ENCODE peak calls at places on chromosomes 4 and X, in eight cellular contexts. One of them, this sample, is unnamed.

GRCh38 chr4:183798249-183798920 is 106.7 kb upstream of the STOX2 start:
- DNase-seq in IMR-90: no peak
- DNase-seq in WERI-Rb-1: peak; percentile 33
- DNase-seq in naive thymus-derived CD4-positive, alpha-beta T cell: no peak
- DNase-seq in testis: peak; percentile 33
- DNase-seq in heart right ventricle: no peak
- DNase-seq in vagina: no peak
- DNase-seq in cardiac muscle cell: peak; percentile 44
- DNase-seq in this sample: no peak

GRCh38 chr4:64539234-64539849 is 130.1 kb upstream of the TECRL start:
- DNase-seq in IMR-90: peak; percentile 49
- DNase-seq in WERI-Rb-1: peak; percentile 67
- DNase-seq in naive thymus-derived CD4-positive, alpha-beta T cell: no peak
- DNase-seq in testis: peak; percentile 68
- DNase-seq in heart right ventricle: no peak
- DNase-seq in vagina: no peak
- DNase-seq in cardiac muscle cell: peak; percentile 80
- DNase-seq in this sample: peak; percentile 3

GRCh38 chrX:17160971-17161370 is 214.0 kb upstream of the NHS start:
- DNase-seq in IMR-90: no peak
- DNase-seq in WERI-Rb-1: no peak
- DNase-seq in naive thymus-derived CD4-positive, alpha-beta T cell: no peak
- DNase-seq in testis: no peak
- DNase-seq in heart right ventricle: no peak
- DNase-seq in vagina: no peak
- DNase-seq in cardiac muscle cell: no peak
- DNase-seq in this sample: peak; percentile 7

GRCh38 chr4:46594658-46595057 is 204.7 kb upstream of the GABRA2 start:
- DNase-seq in IMR-90: no peak
- DNase-seq in WERI-Rb-1: no peak
- DNase-seq in naive thymus-derived CD4-positive, alpha-beta T cell: no peak
- DNase-seq in testis: no peak
- DNase-seq in heart right ventricle: no peak
- DNase-seq in vagina: no peak
- DNase-seq in cardiac muscle cell: no peak
- DNase-seq in this sample: no peak

GRCh38 chr4:139617702-139618490 is 47.7 kb upstream of the MGST2 start:
- DNase-seq in IMR-90: no peak
- DNase-seq in WERI-Rb-1: no peak
- DNase-seq in naive thymus-derived CD4-positive, alpha-beta T cell: no peak
- DNase-seq in testis: no peak
- DNase-seq in heart right ventricle: no peak
- DNase-seq in vagina: no peak
- DNase-seq in cardiac muscle cell: no peak
- DNase-seq in this sample: no peak

GRCh38 chr4:2024683-2025082 is 15.9 kb upstream of the NELFA start:
- DNase-seq in IMR-90: no peak
- DNase-seq in WERI-Rb-1: no peak
- DNase-seq in naive thymus-derived CD4-positive, alpha-beta T cell: no peak
- DNase-seq in testis: no peak
- DNase-seq in heart right ventricle: no peak
- DNase-seq in vagina: no peak
- DNase-seq in cardiac muscle cell: no peak
- DNase-seq in this sample: peak; percentile 19

GRCh38 chr4:135365065-135365464 is 1163.5 kb upstream of the PABPC4L start:
- DNase-seq in IMR-90: peak; percentile 67
- DNase-seq in WERI-Rb-1: no peak
- DNase-seq in naive thymus-derived CD4-positive, alpha-beta T cell: no peak
- DNase-seq in testis: no peak
- DNase-seq in heart right ventricle: no peak
- DNase-seq in vagina: no peak
- DNase-seq in cardiac muscle cell: no peak
- DNase-seq in this sample: peak; percentile 0

GRCh38 chrX:137565921-137566745 is at the start of gene ZIC3:
- DNase-seq in IMR-90: no peak
- DNase-seq in WERI-Rb-1: no peak
- DNase-seq in naive thymus-derived CD4-positive, alpha-beta T cell: no peak
- DNase-seq in testis: peak; percentile 79
- DNase-seq in heart right ventricle: peak; percentile 66
- DNase-seq in vagina: no peak
- DNase-seq in cardiac muscle cell: peak; percentile 83
- DNase-seq in this sample: peak; percentile 6

GRCh38 chrX:264634-265455 is 16.3 kb upstream of the PLCXD1 start:
- DNase-seq in IMR-90: no peak
- DNase-seq in WERI-Rb-1: peak; percentile 3
- DNase-seq in naive thymus-derived CD4-positive, alpha-beta T cell: no peak
- DNase-seq in testis: no peak
- DNase-seq in heart right ventricle: no peak
- DNase-seq in vagina: no peak
- DNase-seq in cardiac muscle cell: no peak
- DNase-seq in this sample: peak; percentile 28

GRCh38 chrX:9844936-9845573 is 58.8 kb downstream of the SHROOM2 start:
- DNase-seq in IMR-90: no peak
- DNase-seq in WERI-Rb-1: no peak
- DNase-seq in naive thymus-derived CD4-positive, alpha-beta T cell: no peak
- DNase-seq in testis: no peak
- DNase-seq in heart right ventricle: no peak
- DNase-seq in vagina: no peak
- DNase-seq in cardiac muscle cell: no peak
- DNase-seq in this sample: no peak

GRCh38 chr4:6694177-6694901 is 661 bp downstream of the S100P start:
- DNase-seq in IMR-90: no peak
- DNase-seq in WERI-Rb-1: no peak
- DNase-seq in naive thymus-derived CD4-positive, alpha-beta T cell: no peak
- DNase-seq in testis: no peak
- DNase-seq in heart right ventricle: no peak
- DNase-seq in vagina: no peak
- DNase-seq in cardiac muscle cell: no peak
- DNase-seq in this sample: no peak
- H3K4me3 ChIP-seq in IMR-90: no peak overlapping the region
- H3K4me3 ChIP-seq in WERI-Rb-1: no peak overlapping the region
- H3K4me3 ChIP-seq in naive thymus-derived CD4-positive, alpha-beta T cell: peak overlapping the region; percentile 16
- H3K4me3 ChIP-seq in testis: no peak overlapping the region
- H3K4me3 ChIP-seq in heart right ventricle: no peak overlapping the region
- H3K4me3 ChIP-seq in vagina: no peak overlapping the region
- H3K4me3 ChIP-seq in cardiac muscle cell: no peak overlapping the region
- H3K4me3 ChIP-seq in this sample: no peak overlapping the region

DNA sequence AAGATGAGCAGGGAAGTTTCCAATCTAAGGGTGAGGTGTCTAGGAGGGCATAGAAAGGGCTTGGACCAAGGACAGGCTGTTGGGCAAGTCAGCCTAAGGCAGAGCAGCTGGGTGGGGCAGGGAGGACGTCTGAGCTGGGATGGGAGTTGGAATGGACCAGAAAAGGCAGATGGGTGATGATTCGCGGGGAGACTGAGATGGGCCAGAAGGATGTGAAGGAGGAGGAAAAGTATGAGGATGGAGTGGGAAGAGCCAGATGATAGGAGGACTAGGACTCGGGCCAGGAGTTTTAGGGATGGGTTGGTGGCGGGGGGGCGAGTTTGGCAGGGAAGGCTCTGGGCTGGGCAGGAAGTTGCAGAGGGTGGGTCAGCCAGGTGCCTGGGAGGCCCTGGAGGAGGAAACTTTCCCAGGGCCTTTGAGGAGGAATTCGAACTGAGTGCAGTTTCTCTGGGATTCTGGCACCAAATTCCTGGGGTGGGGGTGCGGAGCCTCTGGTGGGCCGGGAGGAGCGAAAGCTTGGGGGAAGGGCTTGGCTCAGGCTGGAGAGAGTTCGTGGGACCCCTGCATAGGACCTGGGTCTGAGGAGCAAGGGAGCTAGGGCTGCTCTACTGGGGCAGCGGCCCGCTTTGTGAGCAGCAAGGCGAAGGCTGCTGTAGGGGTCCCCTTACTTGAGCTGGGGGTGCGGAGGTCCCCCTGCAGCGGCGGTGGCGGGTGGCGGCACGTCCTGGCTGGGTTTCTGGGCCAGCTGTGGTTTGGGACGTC is 8.7 kb upstream of the TIMP1 start:
- DNase-seq in IMR-90: peak; percentile 73
- DNase-seq in WERI-Rb-1: no peak
- DNase-seq in naive thymus-derived CD4-positive, alpha-beta T cell: no peak
- DNase-seq in testis: peak; percentile 58
- DNase-seq in heart right ventricle: peak; percentile 55
- DNase-seq in vagina: no peak
- DNase-seq in cardiac muscle cell: peak; percentile 75
- DNase-seq in this sample: no peak
- H3K4me3 ChIP-seq in IMR-90: no peak overlapping the region
- H3K4me3 ChIP-seq in WERI-Rb-1: no peak overlapping the region
- H3K4me3 ChIP-seq in naive thymus-derived CD4-positive, alpha-beta T cell: no peak overlapping the region
- H3K4me3 ChIP-seq in testis: no peak overlapping the region
- H3K4me3 ChIP-seq in heart right ventricle: peak overlapping the region; percentile 48
- H3K4me3 ChIP-seq in vagina: peak overlapping the region; percentile 20
- H3K4me3 ChIP-seq in cardiac muscle cell: peak overlapping the region; percentile 22
- H3K4me3 ChIP-seq in this sample: peak overlapping the region; percentile 10

GRCh38 chr4:132493476-132493875 is 655.6 kb upstream of the PCDH10 start:
- DNase-seq in IMR-90: no peak
- DNase-seq in WERI-Rb-1: no peak
- DNase-seq in naive thymus-derived CD4-positive, alpha-beta T cell: no peak
- DNase-seq in testis: no peak
- DNase-seq in heart right ventricle: no peak
- DNase-seq in vagina: no peak
- DNase-seq in cardiac muscle cell: no peak
- DNase-seq in this sample: no peak

DNA sequence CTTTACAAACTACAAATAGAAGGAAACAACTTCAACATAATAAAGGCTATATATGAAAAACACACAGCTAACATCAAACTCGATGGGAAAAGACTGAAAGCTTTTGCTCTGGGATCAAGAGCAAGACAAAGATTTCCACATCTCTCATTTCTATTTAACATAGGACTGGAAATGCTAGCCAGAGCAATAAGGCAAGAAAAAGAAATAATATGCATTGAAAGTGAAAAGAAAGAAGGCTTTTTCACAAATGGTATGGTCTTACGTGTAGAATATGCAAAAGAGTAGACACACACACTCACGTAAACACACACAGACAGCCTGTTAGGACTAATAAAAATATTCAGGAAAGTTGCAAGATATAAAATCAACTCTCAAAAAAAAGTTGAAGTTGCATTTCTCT is 660.5 kb upstream of the PCDH10 start:
- DNase-seq in IMR-90: no peak
- DNase-seq in WERI-Rb-1: no peak
- DNase-seq in naive thymus-derived CD4-positive, alpha-beta T cell: no peak
- DNase-seq in testis: no peak
- DNase-seq in heart right ventricle: no peak
- DNase-seq in vagina: no peak
- DNase-seq in cardiac muscle cell: no peak
- DNase-seq in this sample: no peak
- H3K4me3 ChIP-seq in IMR-90: no peak overlapping the region
- H3K4me3 ChIP-seq in WERI-Rb-1: no peak overlapping the region
- H3K4me3 ChIP-seq in naive thymus-derived CD4-positive, alpha-beta T cell: no peak overlapping the region
- H3K4me3 ChIP-seq in testis: no peak overlapping the region
- H3K4me3 ChIP-seq in heart right ventricle: no peak overlapping the region
- H3K4me3 ChIP-seq in vagina: no peak overlapping the region
- H3K4me3 ChIP-seq in cardiac muscle cell: no peak overlapping the region
- H3K4me3 ChIP-seq in this sample: no peak overlapping the region

DNA sequence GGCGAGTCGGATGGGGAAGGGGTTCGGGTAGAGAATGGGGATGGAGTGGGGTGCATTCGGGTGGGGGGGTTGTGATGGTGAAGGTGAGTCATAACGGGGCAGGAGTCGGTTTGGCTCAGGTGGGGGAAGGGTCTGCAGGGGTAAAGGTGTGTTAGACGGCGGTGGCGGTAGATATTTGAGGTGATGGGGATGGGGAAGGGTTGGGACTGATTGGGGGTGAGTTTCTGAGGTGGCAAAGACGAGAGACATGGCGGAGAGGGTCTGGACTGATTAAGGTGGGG is 738 bp downstream of the SYP start:
- DNase-seq in IMR-90: no peak
- DNase-seq in WERI-Rb-1: no peak
- DNase-seq in naive thymus-derived CD4-positive, alpha-beta T cell: no peak
- DNase-seq in testis: no peak
- DNase-seq in heart right ventricle: no peak
- DNase-seq in vagina: no peak
- DNase-seq in cardiac muscle cell: no peak
- DNase-seq in this sample: no peak
- H3K4me3 ChIP-seq in IMR-90: no peak overlapping the region
- H3K4me3 ChIP-seq in WERI-Rb-1: peak overlapping the region; percentile 64
- H3K4me3 ChIP-seq in naive thymus-derived CD4-positive, alpha-beta T cell: no peak overlapping the region
- H3K4me3 ChIP-seq in testis: no peak overlapping the region
- H3K4me3 ChIP-seq in heart right ventricle: no peak overlapping the region
- H3K4me3 ChIP-seq in vagina: no peak overlapping the region
- H3K4me3 ChIP-seq in cardiac muscle cell: no peak overlapping the region
- H3K4me3 ChIP-seq in this sample: no peak overlapping the region

DNA sequence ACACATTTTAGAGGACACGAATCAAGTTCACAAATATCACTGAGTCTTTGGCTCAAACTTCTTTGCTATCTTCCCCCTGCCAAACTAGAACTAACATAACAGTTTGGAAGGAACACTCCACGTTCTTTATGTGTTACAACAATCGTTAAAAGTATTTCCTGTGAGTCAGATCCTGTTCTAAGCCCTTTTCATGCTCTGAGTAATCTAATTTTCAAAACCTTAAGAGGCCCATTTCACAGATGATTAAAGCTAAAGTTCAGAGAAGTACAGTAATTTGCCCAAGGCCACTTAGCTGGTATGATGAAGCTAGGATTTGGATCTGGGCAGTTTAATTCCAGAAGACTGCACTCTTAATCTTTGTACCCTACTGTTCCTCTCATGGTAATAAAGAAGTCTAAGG is 854.4 kb upstream of the INTU start:
- DNase-seq in IMR-90: peak; percentile 83
- DNase-seq in WERI-Rb-1: no peak
- DNase-seq in naive thymus-derived CD4-positive, alpha-beta T cell: no peak
- DNase-seq in testis: no peak
- DNase-seq in heart right ventricle: no peak
- DNase-seq in vagina: no peak
- DNase-seq in cardiac muscle cell: no peak
- DNase-seq in this sample: peak; percentile 84
- H3K4me3 ChIP-seq in IMR-90: no peak overlapping the region
- H3K4me3 ChIP-seq in WERI-Rb-1: no peak overlapping the region
- H3K4me3 ChIP-seq in naive thymus-derived CD4-positive, alpha-beta T cell: no peak overlapping the region
- H3K4me3 ChIP-seq in testis: no peak overlapping the region
- H3K4me3 ChIP-seq in heart right ventricle: no peak overlapping the region
- H3K4me3 ChIP-seq in vagina: no peak overlapping the region
- H3K4me3 ChIP-seq in cardiac muscle cell: no peak overlapping the region
- H3K4me3 ChIP-seq in this sample: no peak overlapping the region

GRCh38 chr4:173538903-173539445 is 8.9 kb upstream of the HAND2 start:
- DNase-seq in IMR-90: no peak
- DNase-seq in WERI-Rb-1: no peak
- DNase-seq in naive thymus-derived CD4-positive, alpha-beta T cell: no peak
- DNase-seq in testis: no peak
- DNase-seq in heart right ventricle: no peak
- DNase-seq in vagina: no peak
- DNase-seq in cardiac muscle cell: no peak
- DNase-seq in this sample: no peak
- H3K4me3 ChIP-seq in IMR-90: no peak overlapping the region
- H3K4me3 ChIP-seq in WERI-Rb-1: peak overlapping the region; percentile 25
- H3K4me3 ChIP-seq in naive thymus-derived CD4-positive, alpha-beta T cell: peak overlapping the region; percentile 43
- H3K4me3 ChIP-seq in testis: peak overlapping the region; percentile 41
- H3K4me3 ChIP-seq in heart right ventricle: peak overlapping the region; percentile 59
- H3K4me3 ChIP-seq in vagina: peak overlapping the region; percentile 45
- H3K4me3 ChIP-seq in cardiac muscle cell: peak overlapping the region; percentile 16
- H3K4me3 ChIP-seq in this sample: peak overlapping the region; percentile 34

DNA sequence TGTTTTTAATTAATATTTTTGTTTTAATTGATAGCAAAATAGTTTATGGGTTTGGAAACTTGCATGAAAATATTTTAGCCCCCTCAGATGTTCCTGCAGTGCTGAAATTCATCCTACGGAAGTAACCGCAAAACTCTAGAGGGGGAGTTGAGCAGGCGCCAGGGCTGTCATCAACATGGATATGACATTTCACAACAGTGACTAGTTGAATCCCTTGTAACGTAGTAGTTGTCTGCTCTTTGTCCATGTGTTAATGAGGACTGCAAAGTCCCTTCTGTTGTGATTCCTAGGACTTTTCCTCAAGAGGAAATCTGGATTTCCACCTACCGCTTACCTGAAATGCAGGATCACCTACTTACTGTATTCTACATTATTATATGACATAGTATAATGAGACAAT is 40.4 kb downstream of the MAP7D3 start:
- DNase-seq in IMR-90: no peak
- DNase-seq in WERI-Rb-1: no peak
- DNase-seq in naive thymus-derived CD4-positive, alpha-beta T cell: no peak
- DNase-seq in testis: no peak
- DNase-seq in heart right ventricle: no peak
- DNase-seq in vagina: no peak
- DNase-seq in cardiac muscle cell: no peak
- DNase-seq in this sample: no peak
- H3K4me3 ChIP-seq in IMR-90: no peak overlapping the region
- H3K4me3 ChIP-seq in WERI-Rb-1: no peak overlapping the region
- H3K4me3 ChIP-seq in naive thymus-derived CD4-positive, alpha-beta T cell: no peak overlapping the region
- H3K4me3 ChIP-seq in testis: no peak overlapping the region
- H3K4me3 ChIP-seq in heart right ventricle: no peak overlapping the region
- H3K4me3 ChIP-seq in vagina: no peak overlapping the region
- H3K4me3 ChIP-seq in cardiac muscle cell: no peak overlapping the region
- H3K4me3 ChIP-seq in this sample: no peak overlapping the region